ENCODE peak calls at places on chromosomes 5 and 9, in four cellular contexts. One of them, this sample, is unnamed.

GRCh38 chr9:124208571-124208970 is 49.2 kb upstream of the NEK6 start:
- DNase-seq in K562: no peak
- DNase-seq in GM12878: peak; percentile 53
- DNase-seq in WTC11: no peak
- DNase-seq in this sample: no peak

GRCh38 chr9:127972316-127972871 is 8.4 kb downstream of the EEIG1 start:
- DNase-seq in K562: no peak
- DNase-seq in GM12878: no peak
- DNase-seq in WTC11: no peak
- DNase-seq in this sample: peak; percentile 84

GRCh38 chr5:14003513-14003912 is 59.0 kb upstream of the DNAH5 start:
- DNase-seq in GM12878: no peak
- DNase-seq in K562: no peak
- DNase-seq in WTC11: no peak
- DNase-seq in this sample: no peak

GRCh38 chr5:137888875-137889759 is at the start of gene PKD2L2:
- DNase-seq in K562: peak; percentile 94
- DNase-seq in GM12878: peak; percentile 75
- DNase-seq in WTC11: peak; percentile 83
- DNase-seq in this sample: peak; percentile 90

GRCh38 chr5:42641321-42642005 is 115.2 kb upstream of the CCDC152 start:
- DNase-seq in GM12878: no peak
- DNase-seq in K562: no peak
- DNase-seq in WTC11: no peak
- DNase-seq in this sample: no peak

GRCh38 chr5:166436857-166437256 is 1854.6 kb upstream of the WWC1 start:
- DNase-seq in GM12878: no peak
- DNase-seq in K562: no peak
- DNase-seq in WTC11: no peak
- DNase-seq in this sample: no peak

GRCh38 chr9:93598647-93599241 is 22.4 kb downstream of the PHF2 start:
- DNase-seq in K562: no peak
- DNase-seq in GM12878: no peak
- DNase-seq in WTC11: peak; percentile 9
- DNase-seq in this sample: no peak

GRCh38 chr5:171681667-171682066 is 104.0 kb upstream of the SMIM23 start:
- DNase-seq in K562: no peak
- DNase-seq in GM12878: no peak
- DNase-seq in WTC11: no peak
- DNase-seq in this sample: no peak

GRCh38 chr9:126613656-126614055 is at the start of gene LMX1B:
- DNase-seq in GM12878: no peak
- DNase-seq in WTC11: peak; percentile 65
- DNase-seq in K562: no peak
- DNase-seq in this sample: peak; percentile 75

GRCh38 chr5:141374627-141375026 is 936 bp downstream of the PCDHGA6 start:
- DNase-seq in GM12878: no peak
- DNase-seq in K562: no peak
- DNase-seq in WTC11: no peak
- DNase-seq in this sample: no peak

GRCh38 chr9:89608646-89609335 is 4.0 kb downstream of the GADD45G start:
- DNase-seq in K562: no peak
- DNase-seq in GM12878: no peak
- DNase-seq in WTC11: no peak
- DNase-seq in this sample: no peak

GRCh38 chr5:54551906-54552305 is 34.3 kb downstream of the SNX18 start:
- DNase-seq in GM12878: no peak
- DNase-seq in WTC11: no peak
- DNase-seq in K562: no peak
- DNase-seq in this sample: no peak

DNA sequence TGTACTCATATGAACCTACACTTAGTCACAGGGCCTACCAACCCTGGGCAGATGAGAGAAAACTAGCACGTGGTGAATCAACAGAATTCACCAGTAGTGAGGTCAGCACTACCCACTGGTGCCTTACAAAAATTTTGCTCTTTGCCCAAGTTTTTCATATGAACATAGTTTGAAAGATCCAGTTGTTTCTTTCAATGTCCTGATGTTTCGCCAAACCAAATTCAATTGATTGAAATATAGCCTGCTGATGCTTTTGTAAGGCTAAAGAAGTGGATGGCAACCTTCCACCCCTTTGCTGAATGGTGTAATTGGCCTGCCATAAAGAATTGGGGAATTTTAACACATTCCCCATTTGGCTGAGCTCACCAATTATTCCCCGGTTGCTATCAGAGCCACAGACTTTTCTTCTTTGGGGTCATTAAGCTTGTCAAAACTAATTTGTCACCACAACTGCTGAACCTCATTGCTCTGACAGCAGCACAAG is 339.2 kb downstream of the GLIS3 start:
- DNase-seq in GM12878: no peak
- DNase-seq in WTC11: no peak
- DNase-seq in K562: no peak
- DNase-seq in this sample: no peak
- TF ChIP-seq USF1 in GM12878: no peak
- TF ChIP-seq USF1 in WTC11: no peak
- TF ChIP-seq USF1 in K562: no peak
- TF ChIP-seq USF1 in this sample: no peak

GRCh38 chr9:114286146-114286679 is 36.7 kb upstream of the ORM1 start:
- DNase-seq in K562: no peak
- DNase-seq in WTC11: peak; percentile 5
- DNase-seq in GM12878: no peak
- DNase-seq in this sample: peak; percentile 73
- TF ChIP-seq USF2 in K562: no peak
- TF ChIP-seq USF2 in WTC11: no peak
- TF ChIP-seq USF2 in GM12878: no peak
- TF ChIP-seq USF2 in this sample: no peak

DNA sequence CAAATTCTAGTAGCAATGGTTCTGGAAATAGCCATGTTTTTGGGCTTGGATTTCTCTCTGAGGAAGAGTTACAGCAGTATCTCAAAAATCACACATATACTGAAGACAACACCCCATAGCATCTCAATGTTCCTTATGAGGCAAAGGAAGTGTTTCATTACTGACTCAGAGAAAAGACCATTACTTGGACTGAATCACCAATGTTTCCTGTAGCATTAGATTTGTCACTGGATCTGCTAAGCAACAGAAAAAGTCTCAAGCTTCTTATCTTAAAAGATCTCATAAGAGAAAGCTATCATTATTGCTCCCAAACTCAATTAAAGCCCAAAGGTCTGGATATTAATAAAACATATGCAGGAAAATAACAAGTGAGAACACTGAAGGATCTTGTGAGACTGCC is 272.4 kb downstream of the ADAMTS6 start:
- DNase-seq in GM12878: no peak
- DNase-seq in K562: no peak
- DNase-seq in WTC11: no peak
- DNase-seq in this sample: no peak
- TF ChIP-seq USF1 in GM12878: no peak
- TF ChIP-seq USF1 in K562: no peak
- TF ChIP-seq USF1 in WTC11: no peak
- TF ChIP-seq USF1 in this sample: no peak

DNA sequence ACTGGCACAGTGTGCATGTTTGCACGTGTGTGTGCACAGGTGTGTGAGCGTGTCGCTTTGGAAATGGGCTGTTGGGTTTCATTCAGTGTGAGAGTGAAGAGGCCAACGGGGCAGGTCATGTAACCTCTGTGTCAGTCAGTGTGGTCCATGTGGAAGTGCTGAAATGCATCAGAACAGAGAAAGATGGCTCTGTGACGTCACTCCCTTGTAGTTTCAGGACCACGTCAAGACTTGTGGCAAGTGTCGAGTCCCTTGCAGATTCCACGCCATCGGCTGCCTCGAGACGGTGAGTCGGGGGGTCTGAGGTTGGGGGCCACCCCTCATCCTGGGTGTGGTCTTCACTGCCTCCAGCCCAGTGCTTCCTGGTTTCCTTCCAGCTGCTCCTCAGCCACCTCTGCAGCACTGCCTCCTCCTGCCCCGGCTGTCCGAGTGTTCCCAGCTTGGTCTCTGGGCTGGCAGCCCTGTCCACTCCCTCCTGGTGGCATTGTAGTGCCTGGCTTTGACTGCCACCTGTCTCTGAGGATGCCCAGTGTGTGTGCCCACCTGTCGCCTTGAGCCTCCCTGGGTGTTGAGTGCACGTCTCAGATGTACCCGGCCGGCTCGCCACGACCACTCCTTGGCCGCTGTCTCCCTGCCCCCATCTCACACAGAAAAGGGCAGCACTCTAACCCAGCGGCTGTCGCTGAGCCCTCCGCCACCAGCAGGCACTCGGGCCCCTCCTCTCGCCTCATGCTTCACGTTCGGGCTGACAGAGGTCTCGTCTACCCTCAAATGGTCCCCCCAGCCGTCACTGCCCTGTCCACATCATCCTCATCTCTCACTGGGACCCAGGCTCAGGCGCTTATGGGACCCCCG is 28.0 kb downstream of the FBXW5 start:
- DNase-seq in WTC11: no peak
- DNase-seq in GM12878: no peak
- DNase-seq in K562: no peak
- DNase-seq in this sample: no peak
- TF ChIP-seq USF2 in WTC11: no peak
- TF ChIP-seq USF2 in GM12878: no peak
- TF ChIP-seq USF2 in K562: no peak
- TF ChIP-seq USF2 in this sample: no peak

GRCh38 chr9:23117621-23118020 is 671.0 kb downstream of the DMRTA1 start:
- DNase-seq in WTC11: no peak
- DNase-seq in GM12878: no peak
- DNase-seq in K562: no peak
- DNase-seq in this sample: no peak
- TF ChIP-seq USF1 in WTC11: no peak
- TF ChIP-seq USF1 in GM12878: no peak
- TF ChIP-seq USF1 in K562: no peak
- TF ChIP-seq USF1 in this sample: no peak

GRCh38 chr5:115685480-115685879 is 59.6 kb upstream of the TMED7 start:
- DNase-seq in WTC11: peak; percentile 18
- DNase-seq in GM12878: no peak
- DNase-seq in K562: no peak
- DNase-seq in this sample: no peak

GRCh38 chr5:115686692-115687054 is 60.8 kb upstream of the TMED7 start:
- DNase-seq in WTC11: no peak
- DNase-seq in GM12878: no peak
- DNase-seq in K562: no peak
- DNase-seq in this sample: no peak

DNA sequence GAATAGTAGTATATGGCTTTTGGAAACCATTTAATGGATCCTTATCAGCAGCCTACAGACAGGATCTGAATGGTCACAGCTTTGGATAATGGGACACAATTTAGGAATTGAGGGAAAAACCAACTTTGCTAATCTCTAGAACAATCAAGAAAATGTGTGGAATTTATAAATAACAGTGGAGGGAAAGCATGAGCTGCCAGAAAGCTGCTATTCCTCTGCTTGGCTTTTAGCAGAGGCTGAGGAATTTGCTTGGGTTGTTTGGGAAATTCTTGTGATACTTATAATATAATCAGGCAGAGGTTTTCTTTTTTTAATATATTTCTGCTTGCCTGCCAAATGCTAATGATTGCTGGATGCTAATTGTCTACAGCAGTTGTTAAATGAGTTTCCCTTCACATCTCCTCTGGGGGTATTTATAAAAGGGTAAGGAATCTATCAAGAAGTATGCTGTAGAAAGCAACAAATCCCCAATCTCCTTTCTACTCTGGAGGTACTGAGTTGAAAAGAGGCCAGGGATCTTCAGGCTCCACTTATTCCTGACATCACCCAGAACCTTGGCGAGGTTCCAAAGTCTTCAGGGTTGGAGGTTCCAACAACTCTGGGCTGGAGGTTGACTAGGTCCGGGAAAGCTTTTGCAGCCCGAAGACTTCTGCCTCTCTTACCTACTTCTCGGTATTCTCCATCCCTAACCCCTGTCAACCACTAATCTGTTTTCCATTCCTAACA is 60.3 kb upstream of the TMED7 start:
- DNase-seq in GM12878: no peak
- DNase-seq in WTC11: no peak
- DNase-seq in K562: peak; percentile 5
- DNase-seq in this sample: peak; percentile 6
- TF ChIP-seq USF2 in GM12878: no peak
- TF ChIP-seq USF2 in WTC11: no peak
- TF ChIP-seq USF2 in K562: no peak
- TF ChIP-seq USF2 in this sample: no peak

This sample was measured in SK-N-SH.